ENCODE peak calls at places on chromosome 12, in seven cellular contexts. W is H1, D is IMR-90, F is SK-N-SH, K is HepG2, I is K562, A is GM12878. M is an unnamed sample.
A peak's percentile ranks its signal among the peaks of the same experiment; 100 is the strongest.

GRCh38 chr12:125528300-125528699 is 463.1 kb downstream of the AACS start:
- DNase-seq in W (no peak), D (no peak), F (no peak), K (no peak), I (no peak), A (no peak), M (no peak)

GRCh38 chr12:31482816-31483215 is 108.1 kb downstream of the DENND5B start:
- DNase-seq in W (no peak), D (peak; percentile 51), F (no peak), K (no peak), I (no peak), A (no peak), M (no peak)

GRCh38 chr12:110807640-110808039 is 39.1 kb upstream of the CCDC63 start:
- DNase-seq in W (no peak), D (no peak), F (no peak), K (no peak), I (no peak), A (no peak), M (no peak)

GRCh38 chr12:75446857-75447256 is 33.7 kb upstream of the GLIPR1 start:
- DNase-seq in W (no peak), D (peak; percentile 85), F (no peak), K (no peak), I (no peak), A (no peak), M (peak; percentile 7)

GRCh38 chr12:26402648-26403047 is 207.3 kb downstream of the SSPN start:
- DNase-seq in W (no peak), D (no peak), F (no peak), K (peak; percentile 7), I (no peak), A (no peak), M (no peak)

GRCh38 chr12:31959701-31960391 is 631 bp downstream of the RESF1 start:
- DNase-seq in W (no peak), D (peak; percentile 61), F (peak; percentile 81), K (peak; percentile 17), I (peak; percentile 59), A (peak; percentile 48), M (peak; percentile 36)

GRCh38 chr12:120043421-120043820 is 54.4 kb downstream of the BICDL1 start:
- DNase-seq in W (no peak), D (no peak), F (no peak), K (no peak), I (no peak), A (no peak), M (no peak)

GRCh38 chr12:57896437-57897201 is 44.7 kb upstream of the ATP23 start:
- DNase-seq in W (peak; percentile 80), D (peak; percentile 64), F (peak; percentile 82), K (no peak), I (no peak), A (no peak), M (peak; percentile 51)

DNA sequence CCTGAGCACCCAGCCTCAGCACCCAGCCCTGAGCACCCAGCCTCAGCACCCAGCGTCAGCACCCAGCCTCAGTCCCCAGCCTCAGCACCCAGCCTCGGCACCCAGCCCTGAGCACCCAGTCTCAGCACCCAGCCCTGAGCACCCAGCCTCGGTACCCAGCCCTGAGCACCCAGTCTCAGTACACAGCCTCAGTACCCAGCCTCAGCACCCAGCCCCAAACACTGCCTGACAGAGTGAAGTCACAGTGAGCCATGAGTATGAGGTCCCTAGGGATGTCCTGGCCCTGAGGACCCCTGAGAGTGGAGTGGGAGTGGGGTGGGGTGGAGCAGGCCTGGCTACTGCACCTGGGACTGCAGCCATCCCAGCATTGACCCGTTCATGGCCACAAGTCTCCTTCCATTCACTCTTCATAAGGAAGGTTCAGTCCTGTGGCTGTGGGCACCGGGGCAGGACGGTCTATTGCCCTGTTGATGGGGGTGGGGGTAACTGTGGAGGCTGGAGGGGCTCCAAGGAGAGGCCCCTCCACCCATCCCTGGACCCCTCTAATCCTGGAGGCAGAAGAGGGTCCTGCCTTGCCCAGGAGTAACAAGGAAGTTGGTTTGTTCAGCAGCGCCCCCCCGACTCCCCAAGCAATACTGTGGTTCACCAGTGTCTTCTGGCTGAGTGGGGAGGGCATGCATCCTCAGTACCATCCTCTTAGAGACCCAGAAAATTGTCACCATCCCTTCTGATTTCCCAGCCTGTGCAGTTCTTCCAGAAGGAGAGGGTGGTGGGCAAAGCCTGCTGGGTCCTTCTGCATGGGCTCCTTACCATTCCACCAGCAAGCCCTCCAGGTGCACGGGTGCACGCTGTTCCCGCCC is 140.5 kb downstream of the ADGRD1 start:
- DNase-seq in W (no peak), D (no peak), F (no peak), K (no peak), I (no peak), A (no peak), M (no peak)
- TF ChIP-seq RFX5 in W (no peak), D (no peak), F (no peak), K (no peak), I (no peak), A (no peak), M (no peak)

DNA sequence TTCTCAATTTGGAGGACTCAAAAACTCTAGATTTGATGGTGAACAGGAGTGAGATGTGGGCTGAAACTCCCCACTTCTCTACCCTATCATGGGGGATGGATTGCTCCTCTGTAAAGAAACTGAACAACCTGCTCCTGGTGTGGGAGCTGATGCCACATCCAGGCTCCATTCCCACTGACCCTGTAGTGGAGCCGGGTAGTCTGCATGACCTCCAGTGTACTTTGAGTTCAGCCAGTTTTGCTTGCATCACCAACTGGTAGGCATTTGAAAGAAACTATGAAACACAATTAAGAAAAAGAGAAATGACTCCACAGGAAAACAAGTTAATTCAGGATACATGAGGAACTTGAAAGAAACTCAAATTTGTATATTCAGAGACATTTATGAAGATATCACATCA is 27.3 kb upstream of the EMP1 start:
- DNase-seq in W (no peak), D (no peak), F (no peak), K (no peak), I (no peak), A (no peak), M (no peak)
- TF ChIP-seq RFX5 in W (no peak), D (no peak), F (no peak), K (no peak), I (no peak), A (no peak), M (no peak)

DNA sequence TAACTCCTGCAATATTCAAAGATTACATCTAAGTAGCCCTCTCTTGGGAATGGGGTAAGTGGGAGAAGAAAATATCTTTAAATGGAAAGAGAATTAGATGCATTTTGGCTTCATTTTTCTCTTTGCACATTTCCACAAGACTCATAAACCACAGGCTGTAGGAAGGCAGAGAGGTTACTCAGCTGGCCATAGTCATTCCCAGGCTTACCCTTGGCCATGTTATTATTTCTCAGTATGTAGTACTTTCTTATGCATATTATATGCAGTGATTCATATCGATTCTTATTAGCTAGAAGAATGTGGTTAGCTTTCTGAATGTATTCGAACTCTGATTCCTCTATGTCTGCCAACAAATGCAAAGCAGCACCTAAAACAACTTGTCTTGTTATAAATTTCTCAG is 92.1 kb downstream of the PTPRR start:
- DNase-seq in W (no peak), D (no peak), F (no peak), K (no peak), I (no peak), A (no peak), M (no peak)
- TF ChIP-seq RFX5 in W (no peak), D (no peak), F (no peak), K (no peak), I (no peak), A (no peak), M (no peak)

GRCh38 chr12:51437471-51437870 is 12.8 kb downstream of the SLC4A8 start:
- DNase-seq in W (no peak), D (no peak), F (no peak), K (no peak), I (no peak), A (no peak), M (no peak)

GRCh38 chr12:51443573-51443972 is 18.9 kb downstream of the SLC4A8 start:
- DNase-seq in W (no peak), D (no peak), F (no peak), K (no peak), I (no peak), A (no peak), M (no peak)

GRCh38 chr12:51439330-51439729 is 14.7 kb downstream of the SLC4A8 start:
- DNase-seq in W (no peak), D (no peak), F (no peak), K (no peak), I (no peak), A (no peak), M (no peak)

GRCh38 chr12:51441583-51441982 is 17.0 kb downstream of the SLC4A8 start:
- DNase-seq in W (no peak), D (peak; percentile 95), F (no peak), K (no peak), I (no peak), A (no peak), M (no peak)

GRCh38 chr12:51442324-51442723 is 17.7 kb downstream of the SLC4A8 start:
- DNase-seq in W (no peak), D (peak; percentile 70), F (no peak), K (no peak), I (no peak), A (no peak), M (no peak)
- TF ChIP-seq RFX5 in W (no peak), D (no peak), F (no peak), K (no peak), I (no peak), A (no peak), M (no peak)

GRCh38 chr12:130521375-130522124 is 183.9 kb downstream of the PIWIL1 start:
- DNase-seq in W (no peak), D (no peak), F (no peak), K (no peak), I (no peak), A (no peak), M (no peak)
- TF ChIP-seq RFX5 in W (no peak), D (no peak), F (no peak), K (no peak), I (no peak), A (no peak), M (no peak)

DNA sequence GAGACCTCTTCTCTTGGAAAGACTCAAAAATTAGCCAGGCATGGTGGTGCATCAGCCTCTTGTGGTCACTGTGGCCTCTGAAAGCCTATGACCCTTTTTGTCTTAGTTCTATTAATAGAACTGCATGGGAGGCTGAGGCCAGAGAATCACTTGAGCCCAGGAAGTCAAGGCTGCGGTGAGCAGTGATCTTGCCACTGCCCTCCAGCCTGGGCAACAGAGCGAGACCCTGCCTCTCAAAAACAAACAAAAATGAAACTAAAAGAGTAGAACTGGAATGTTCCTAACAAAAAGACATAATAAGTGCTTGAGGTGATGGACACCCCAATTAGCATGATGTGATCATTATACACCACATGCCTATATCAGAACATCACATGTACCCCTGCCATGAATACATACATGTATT is 197.0 kb upstream of the EEA1 start:
- DNase-seq in W (no peak), D (no peak), F (no peak), K (no peak), I (no peak), A (no peak), M (no peak)
- TF ChIP-seq RFX5 in W (no peak), D (no peak), F (no peak), K (no peak), I (no peak), A (no peak), M (no peak)

DNA sequence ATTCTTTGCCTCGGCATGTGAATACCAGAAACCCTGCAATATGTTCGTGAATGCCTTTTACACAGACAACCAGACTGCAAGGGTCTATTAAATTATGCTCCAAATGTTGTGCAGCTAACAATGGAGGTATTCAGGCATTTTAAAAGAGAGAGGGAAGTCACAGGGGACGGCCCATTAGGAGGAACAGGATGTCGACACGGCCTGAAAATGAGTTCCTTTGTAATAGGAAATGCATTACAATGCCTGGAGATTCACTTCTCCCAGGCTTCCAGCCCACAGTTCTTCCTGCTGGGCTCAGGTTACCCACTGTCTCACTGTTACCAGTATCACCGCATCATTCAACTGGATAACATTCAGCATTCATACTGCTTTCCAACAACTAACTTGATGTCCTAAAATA is 2.5 kb downstream of the DUSP6 start:
- DNase-seq in W (no peak), D (peak; percentile 81), F (peak; percentile 38), K (no peak), I (no peak), A (no peak), M (no peak)
- TF ChIP-seq RFX5 in W (no peak), D (no peak), F (no peak), K (no peak), I (no peak), A (no peak), M (no peak)

M was measured in A549.